ENCODE peak calls at places on chromosomes 12 and 14, in four cellular contexts. U is ovary, C is lower leg skin, P is heart left ventricle. D is an unnamed sample.

GRCh38 chr12:80778005-80778541 is 61.4 kb downstream of the MYF5 start:
- DNase-seq in P (peak; percentile 57), U (no peak), C (peak; percentile 71), D (peak; percentile 83)

GRCh38 chr14:74881425-74882102 is at the start of gene DLST:
- DNase-seq in P (peak; percentile 91), C (peak; percentile 79), U (peak; percentile 83), D (peak; percentile 89)

GRCh38 chr14:104594310-104595046 is 10.1 kb downstream of the TMEM179 start:
- DNase-seq in U (no peak), C (no peak), P (no peak), D (no peak)

GRCh38 chr12:27534060-27534764 is 10.2 kb downstream of the PPFIBP1 start:
- DNase-seq in P (no peak), U (no peak), C (no peak), D (no peak)

GRCh38 chr14:68820536-68820935 is 27.7 kb upstream of the ZFP36L1 start:
- DNase-seq in C (no peak), U (no peak), P (no peak), D (no peak)

GRCh38 chr12:22687677-22688076 is 62.7 kb downstream of the ETNK1 start:
- DNase-seq in C (no peak), P (no peak), U (no peak), D (no peak)

GRCh38 chr12:64611430-64612286 is 1.4 kb downstream of the RASSF3 start:
- DNase-seq in C (peak; percentile 16), U (peak; percentile 46), P (peak; percentile 39), D (peak; percentile 60)

GRCh38 chr14:33191855-33192254 is 253.2 kb downstream of the NPAS3 start:
- DNase-seq in U (no peak), C (no peak), P (no peak), D (no peak)

GRCh38 chr14:99578541-99579044 is 25.4 kb downstream of the CCDC85C start:
- DNase-seq in U (peak; percentile 70), C (no peak), P (no peak), D (no peak)

GRCh38 chr12:57793920-57794319 is 11.3 kb downstream of the TSFM start:
- DNase-seq in U (no peak), C (no peak), P (no peak), D (no peak)

GRCh38 chr14:63357841-63358240 is 39.1 kb upstream of the GPHB5 start:
- DNase-seq in P (no peak), U (no peak), C (no peak), D (no peak)

GRCh38 chr12:90959538-90960139 is 4.7 kb upstream of the CCER1 start:
- DNase-seq in P (no peak), U (no peak), C (no peak), D (no peak)

GRCh38 chr12:54998958-54999510 is 14.5 kb upstream of the TESPA1 start:
- DNase-seq in U (no peak), C (no peak), P (no peak), D (no peak)

GRCh38 chr14:104462651-104463630 is 116.6 kb upstream of the C14orf180 start:
- DNase-seq in C (no peak), P (no peak), U (no peak), D (no peak)

GRCh38 chr12:19894803-19895202 is 455.5 kb downstream of the AEBP2 start:
- DNase-seq in C (no peak), U (no peak), P (no peak), D (no peak)

GRCh38 chr14:68518910-68519686 is 273.8 kb downstream of the ZFP36L1 start:
- DNase-seq in U (peak; percentile 56), C (no peak), P (peak; percentile 60), D (no peak)

GRCh38 chr12:109544955-109545531 is 28.3 kb downstream of the MMAB start:
- DNase-seq in C (no peak), U (no peak), P (no peak), D (no peak)

GRCh38 chr12:104649217-104649834 is 192.6 kb downstream of the CHST11 start:
- DNase-seq in C (no peak), P (no peak), U (no peak), D (no peak)

GRCh38 chr12:127559349-127560040 is 707.5 kb upstream of the TMEM132C start:
- DNase-seq in U (no peak), P (peak; percentile 24), C (no peak), D (peak; percentile 23)

GRCh38 chr12:22543246-22544037 is 900 bp downstream of the C2CD5 start:
- DNase-seq in C (peak; percentile 35), U (peak; percentile 11), P (peak; percentile 43), D (peak; percentile 73)

GRCh38 chr12:58148405-58148804 is 207.0 kb downstream of the ATP23 start:
- DNase-seq in U (no peak), C (no peak), P (no peak), D (no peak)

GRCh38 chr14:95488376-95489162 is 27.9 kb downstream of the SYNE3 start:
- DNase-seq in C (no peak), P (no peak), U (no peak), D (peak; percentile 70)

GRCh38 chr14:85252011-85252410 is 277.9 kb upstream of the FLRT2 start:
- DNase-seq in P (no peak), C (no peak), U (no peak), D (no peak)

GRCh38 chr14:29743566-29743965 is 184.1 kb downstream of the PRKD1 start:
- DNase-seq in P (no peak), U (no peak), C (no peak), D (no peak)

GRCh38 chr14:90409209-90409730 is 12.4 kb downstream of the CALM1 start:
- DNase-seq in P (peak; percentile 74), C (no peak), U (peak; percentile 26), D (peak; percentile 48)

GRCh38 chr12:50333441-50333840 is 50.1 kb upstream of the LIMA1 start:
- DNase-seq in U (no peak), C (no peak), P (no peak), D (no peak)

GRCh38 chr12:56634242-56634836 is 4.2 kb upstream of the BAZ2A start:
- DNase-seq in C (peak; percentile 50), P (peak; percentile 54), U (peak; percentile 51), D (peak; percentile 67)

GRCh38 chr14:48275301-48275700 is 599.9 kb upstream of the MDGA2 start:
- DNase-seq in U (no peak), P (no peak), C (no peak), D (no peak)

GRCh38 chr14:79161576-79161975 is 991.4 kb downstream of the NRXN3 start:
- DNase-seq in U (no peak), P (no peak), C (no peak), D (no peak)

GRCh38 chr12:124829008-124829707 is 34.5 kb downstream of the SCARB1 start:
- DNase-seq in P (no peak), C (no peak), U (no peak), D (peak; percentile 75)

GRCh38 chr12:4829793-4830162 is 79.9 kb upstream of the KCNA1 start:
- DNase-seq in C (no peak), U (no peak), P (no peak), D (no peak)

GRCh38 chr12:100267603-100268281 is 765 bp downstream of the SCYL2 start:
- DNase-seq in U (no peak), P (no peak), C (peak; percentile 19), D (peak; percentile 62)

GRCh38 chr12:100268835-100269564 is 2.0 kb downstream of the SCYL2 start:
- DNase-seq in P (no peak), C (no peak), U (no peak), D (no peak)

GRCh38 chr12:100266163-100266801 is 597 bp downstream of the DEPDC4 start:
- DNase-seq in P (no peak), U (no peak), C (no peak), D (no peak)

GRCh38 chr12:100265732-100266131 is 1.1 kb downstream of the DEPDC4 start:
- DNase-seq in P (no peak), U (no peak), C (no peak), D (no peak)

DNA sequence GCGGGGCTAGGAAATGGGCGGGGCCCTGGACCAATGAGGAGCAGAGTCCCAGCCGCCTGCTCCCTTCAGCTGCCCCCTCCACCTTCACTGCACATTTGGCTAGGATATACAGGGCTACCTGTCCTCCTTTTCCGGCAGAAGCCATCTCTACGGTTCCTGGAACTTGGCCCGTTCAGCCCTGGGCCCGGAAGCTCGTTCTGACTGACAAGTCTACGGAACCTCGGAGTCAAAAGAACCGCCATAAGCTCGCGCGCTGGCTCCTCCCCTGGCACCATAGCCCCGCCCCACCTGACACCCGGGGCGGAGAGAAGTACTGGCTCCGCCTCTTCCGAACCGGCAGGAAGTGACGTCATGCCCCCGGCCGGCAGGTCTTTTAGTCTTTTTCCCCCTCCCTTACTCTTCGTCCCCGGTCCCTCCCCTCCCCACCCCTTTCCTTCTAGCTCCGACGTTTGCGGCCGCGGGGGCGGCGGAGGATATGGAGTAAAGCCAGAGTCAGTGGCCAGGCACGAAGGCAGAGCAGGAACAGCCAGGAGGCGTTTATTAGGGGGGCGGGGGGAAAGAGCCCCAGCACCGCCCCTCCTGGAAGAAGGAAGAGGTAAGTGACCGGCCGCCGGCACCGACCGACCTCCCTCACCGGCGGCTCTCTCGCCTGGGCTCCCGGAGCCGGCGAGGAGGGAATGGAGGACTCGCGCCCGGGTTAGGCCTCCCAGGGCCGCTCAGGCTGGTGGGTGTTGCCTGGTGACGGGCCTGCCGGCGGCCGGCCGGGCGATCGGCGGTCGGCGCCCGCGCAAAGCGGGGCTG is at the start of the genes DEPDC4 and SCYL2:
- DNase-seq in U (peak; percentile 95), P (peak; percentile 96), C (peak; percentile 93), D (peak; percentile 97)
- TF ChIP-seq POLR2A in U (peak; percentile 56), P (peak; percentile 59), C (no peak), D (peak; percentile 89)

GRCh38 chr14:30874120-30874998 is at the start of gene COCH:
- DNase-seq in P (peak; percentile 34), C (no peak), U (no peak), D (no peak)
- TF ChIP-seq POLR2A in P (no peak), C (no peak), U (no peak), D (no peak)

DNA sequence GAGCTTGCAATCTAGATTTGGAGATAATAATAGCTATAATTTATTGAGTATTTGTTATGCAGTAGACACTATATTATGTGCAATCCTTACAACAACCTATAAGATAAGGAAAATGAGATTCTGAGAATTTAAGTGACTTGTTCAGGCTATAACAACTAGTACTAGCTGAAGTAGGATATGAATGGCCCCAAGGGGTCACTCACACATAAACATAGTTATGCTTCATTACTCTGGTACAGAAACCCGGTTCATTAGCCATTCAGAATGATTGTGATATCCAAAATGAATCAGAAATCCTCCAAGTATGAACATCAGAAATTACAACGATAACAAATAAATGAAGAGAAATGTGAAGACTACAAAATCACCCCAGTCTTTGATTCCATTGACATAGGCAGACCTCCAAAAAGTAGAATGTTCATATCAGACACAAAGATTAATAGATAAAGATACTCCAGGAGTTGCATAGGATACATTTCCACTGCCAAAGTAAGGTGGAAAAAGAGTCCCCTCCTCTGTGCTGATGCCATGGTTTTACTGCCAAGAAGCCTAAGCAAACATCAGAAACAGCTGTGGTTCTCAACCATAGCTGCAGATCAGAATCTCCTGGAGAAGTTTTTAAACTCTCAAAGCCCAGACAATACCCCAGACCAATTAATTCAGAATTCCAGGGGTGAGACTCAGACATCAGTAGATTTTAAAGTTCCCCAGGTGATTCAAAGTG is 8.6 kb upstream of the NID2 start:
- DNase-seq in P (no peak), C (no peak), U (no peak), D (no peak)
- TF ChIP-seq POLR2A in P (no peak), C (no peak), U (no peak), D (no peak)

GRCh38 chr12:67271976-67272375 is 2.8 kb downstream of the CAND1 start:
- DNase-seq in U (no peak), C (no peak), P (no peak), D (no peak)

GRCh38 chr12:67268335-67268895 is 743 bp upstream of the CAND1 start:
- DNase-seq in U (peak; percentile 87), P (peak; percentile 92), C (peak; percentile 97), D (peak; percentile 93)

GRCh38 chr12:67269632-67270578 is 747 bp downstream of the CAND1 start:
- DNase-seq in C (no peak), P (peak; percentile 39), U (peak; percentile 59), D (peak; percentile 57)

GRCh38 chr12:67270622-67271021 is 1.5 kb downstream of the CAND1 start:
- DNase-seq in U (no peak), P (no peak), C (no peak), D (no peak)

GRCh38 chr12:67268896-67269631 is at the start of gene CAND1:
- DNase-seq in C (peak; percentile 98), P (peak; percentile 98), U (peak; percentile 98), D (peak; percentile 99)
- TF ChIP-seq POLR2A in C (peak; percentile 50), P (peak; percentile 88), U (peak; percentile 81), D (peak; percentile 90)

D was measured in right lobe of liver.